ENCODE peak calls at places on chromosome 12, in ten cellular contexts. One of them, this sample, is unnamed.

GRCh38 chr12:131057211-131057721 is 103.6 kb downstream of the ADGRD1 start:
- DNase-seq in fibroblast of lung: no peak
- DNase-seq in GM12865: no peak
- DNase-seq in suprapubic skin: peak
- DNase-seq in AG09319: no peak
- DNase-seq in HFFc6: no peak
- DNase-seq in HL-60: no peak
- DNase-seq in BE2C: no peak
- DNase-seq in lung: no peak
- DNase-seq in neural crest cell: no peak
- DNase-seq in this sample: no peak

GRCh38 chr12:48351022-48351708 is 446 bp upstream of the ZNF641 start:
- DNase-seq in fibroblast of lung: peak
- DNase-seq in GM12865: no peak
- DNase-seq in suprapubic skin: peak
- DNase-seq in AG09319: peak
- DNase-seq in HFFc6: peak
- DNase-seq in HL-60: peak
- DNase-seq in BE2C: no peak
- DNase-seq in lung: peak
- DNase-seq in neural crest cell: peak
- DNase-seq in this sample: peak

GRCh38 chr12:78767264-78767981 is 97.2 kb upstream of the SYT1 start:
- DNase-seq in fibroblast of lung: no peak
- DNase-seq in GM12865: no peak
- DNase-seq in suprapubic skin: no peak
- DNase-seq in AG09319: no peak
- DNase-seq in HFFc6: no peak
- DNase-seq in HL-60: no peak
- DNase-seq in BE2C: no peak
- DNase-seq in lung: no peak
- DNase-seq in neural crest cell: no peak
- DNase-seq in this sample: no peak

GRCh38 chr12:107320031-107320928 is 226.9 kb upstream of the CRY1 start:
- DNase-seq in fibroblast of lung: peak
- DNase-seq in GM12865: no peak
- DNase-seq in suprapubic skin: no peak
- DNase-seq in AG09319: no peak
- DNase-seq in HFFc6: no peak
- DNase-seq in HL-60: peak
- DNase-seq in BE2C: no peak
- DNase-seq in lung: peak
- DNase-seq in neural crest cell: no peak
- DNase-seq in this sample: no peak

GRCh38 chr12:106431839-106432411 is 74.4 kb downstream of the POLR3B start:
- DNase-seq in fibroblast of lung: peak
- DNase-seq in GM12865: no peak
- DNase-seq in suprapubic skin: no peak
- DNase-seq in AG09319: no peak
- DNase-seq in HFFc6: no peak
- DNase-seq in HL-60: no peak
- DNase-seq in BE2C: no peak
- DNase-seq in lung: no peak
- DNase-seq in neural crest cell: no peak
- DNase-seq in this sample: no peak

GRCh38 chr12:12432373-12432772 is 75.5 kb downstream of the BORCS5 start:
- DNase-seq in fibroblast of lung: peak
- DNase-seq in GM12865: no peak
- DNase-seq in suprapubic skin: no peak
- DNase-seq in AG09319: peak
- DNase-seq in HFFc6: peak
- DNase-seq in HL-60: no peak
- DNase-seq in BE2C: no peak
- DNase-seq in lung: no peak
- DNase-seq in neural crest cell: no peak
- DNase-seq in this sample: no peak

GRCh38 chr12:121712462-121713256 is at the start of gene TMEM120B:
- DNase-seq in fibroblast of lung: peak
- DNase-seq in GM12865: peak
- DNase-seq in suprapubic skin: peak
- DNase-seq in AG09319: no peak
- DNase-seq in HFFc6: peak
- DNase-seq in HL-60: peak
- DNase-seq in BE2C: peak
- DNase-seq in lung: peak
- DNase-seq in neural crest cell: peak
- DNase-seq in this sample: no peak

GRCh38 chr12:45729233-45730115 is at the start of gene ARID2:
- DNase-seq in fibroblast of lung: peak
- DNase-seq in GM12865: peak
- DNase-seq in suprapubic skin: peak
- DNase-seq in AG09319: no peak
- DNase-seq in HFFc6: peak
- DNase-seq in HL-60: peak
- DNase-seq in BE2C: peak
- DNase-seq in lung: peak
- DNase-seq in neural crest cell: peak
- DNase-seq in this sample: no peak

GRCh38 chr12:1769809-1770494 is 50.4 kb upstream of the LRTM2 start:
- DNase-seq in fibroblast of lung: no peak
- DNase-seq in GM12865: no peak
- DNase-seq in suprapubic skin: no peak
- DNase-seq in AG09319: no peak
- DNase-seq in HFFc6: no peak
- DNase-seq in HL-60: no peak
- DNase-seq in BE2C: no peak
- DNase-seq in lung: no peak
- DNase-seq in neural crest cell: no peak
- DNase-seq in this sample: no peak

GRCh38 chr12:89138048-89138852 is 214.1 kb downstream of the DUSP6 start:
- DNase-seq in fibroblast of lung: peak
- DNase-seq in GM12865: no peak
- DNase-seq in suprapubic skin: no peak
- DNase-seq in AG09319: no peak
- DNase-seq in HFFc6: peak
- DNase-seq in HL-60: no peak
- DNase-seq in BE2C: no peak
- DNase-seq in lung: no peak
- DNase-seq in neural crest cell: no peak
- DNase-seq in this sample: no peak

GRCh38 chr12:66963901-66964300 is 285.0 kb upstream of the GRIP1 start:
- DNase-seq in fibroblast of lung: peak
- DNase-seq in GM12865: no peak
- DNase-seq in suprapubic skin: no peak
- DNase-seq in AG09319: no peak
- DNase-seq in HFFc6: no peak
- DNase-seq in HL-60: no peak
- DNase-seq in BE2C: no peak
- DNase-seq in lung: no peak
- DNase-seq in neural crest cell: no peak
- DNase-seq in this sample: no peak

GRCh38 chr12:66964629-66965028 is 285.8 kb upstream of the GRIP1 start:
- DNase-seq in fibroblast of lung: peak
- DNase-seq in GM12865: peak
- DNase-seq in suprapubic skin: no peak
- DNase-seq in AG09319: no peak
- DNase-seq in HFFc6: no peak
- DNase-seq in HL-60: no peak
- DNase-seq in BE2C: no peak
- DNase-seq in lung: no peak
- DNase-seq in neural crest cell: no peak
- DNase-seq in this sample: peak

GRCh38 chr12:66959276-66959675 is 280.4 kb upstream of the GRIP1 start:
- DNase-seq in fibroblast of lung: no peak
- DNase-seq in GM12865: no peak
- DNase-seq in suprapubic skin: no peak
- DNase-seq in AG09319: no peak
- DNase-seq in HFFc6: no peak
- DNase-seq in HL-60: no peak
- DNase-seq in BE2C: no peak
- DNase-seq in lung: no peak
- DNase-seq in neural crest cell: no peak
- DNase-seq in this sample: no peak

GRCh38 chr12:66962316-66962715 is 283.4 kb upstream of the GRIP1 start:
- DNase-seq in fibroblast of lung: no peak
- DNase-seq in GM12865: no peak
- DNase-seq in suprapubic skin: no peak
- DNase-seq in AG09319: no peak
- DNase-seq in HFFc6: no peak
- DNase-seq in HL-60: no peak
- DNase-seq in BE2C: no peak
- DNase-seq in lung: no peak
- DNase-seq in neural crest cell: no peak
- DNase-seq in this sample: no peak

GRCh38 chr12:66960704-66961690 is 282.1 kb upstream of the GRIP1 start:
- DNase-seq in fibroblast of lung: peak
- DNase-seq in GM12865: no peak
- DNase-seq in suprapubic skin: no peak
- DNase-seq in AG09319: no peak
- DNase-seq in HFFc6: no peak
- DNase-seq in HL-60: no peak
- DNase-seq in BE2C: no peak
- DNase-seq in lung: no peak
- DNase-seq in neural crest cell: no peak
- DNase-seq in this sample: no peak
- TF ChIP-seq CTCF in fibroblast of lung: no peak
- TF ChIP-seq CTCF in GM12865: no peak
- TF ChIP-seq CTCF in suprapubic skin: no peak
- TF ChIP-seq CTCF in AG09319: no peak
- TF ChIP-seq CTCF in HFFc6: no peak
- TF ChIP-seq CTCF in HL-60: no peak
- TF ChIP-seq CTCF in BE2C: no peak
- TF ChIP-seq CTCF in lung: no peak
- TF ChIP-seq CTCF in neural crest cell: no peak
- TF ChIP-seq CTCF in this sample: no peak

GRCh38 chr12:30461011-30461670 is 234.5 kb downstream of the IPO8 start:
- DNase-seq in fibroblast of lung: peak
- DNase-seq in GM12865: no peak
- DNase-seq in suprapubic skin: no peak
- DNase-seq in AG09319: no peak
- DNase-seq in HFFc6: no peak
- DNase-seq in HL-60: no peak
- DNase-seq in BE2C: no peak
- DNase-seq in lung: no peak
- DNase-seq in neural crest cell: no peak
- DNase-seq in this sample: no peak

GRCh38 chr12:30462249-30462648 is 233.4 kb downstream of the IPO8 start:
- DNase-seq in fibroblast of lung: no peak
- DNase-seq in GM12865: no peak
- DNase-seq in suprapubic skin: no peak
- DNase-seq in AG09319: no peak
- DNase-seq in HFFc6: no peak
- DNase-seq in HL-60: no peak
- DNase-seq in BE2C: no peak
- DNase-seq in lung: no peak
- DNase-seq in neural crest cell: no peak
- DNase-seq in this sample: no peak

GRCh38 chr12:30463636-30464035 is 232.0 kb downstream of the IPO8 start:
- DNase-seq in fibroblast of lung: no peak
- DNase-seq in GM12865: no peak
- DNase-seq in suprapubic skin: no peak
- DNase-seq in AG09319: no peak
- DNase-seq in HFFc6: no peak
- DNase-seq in HL-60: no peak
- DNase-seq in BE2C: no peak
- DNase-seq in lung: no peak
- DNase-seq in neural crest cell: no peak
- DNase-seq in this sample: no peak

GRCh38 chr12:30458453-30458852 is 237.2 kb downstream of the IPO8 start:
- DNase-seq in fibroblast of lung: no peak
- DNase-seq in GM12865: no peak
- DNase-seq in suprapubic skin: no peak
- DNase-seq in AG09319: no peak
- DNase-seq in HFFc6: no peak
- DNase-seq in HL-60: no peak
- DNase-seq in BE2C: no peak
- DNase-seq in lung: no peak
- DNase-seq in neural crest cell: no peak
- DNase-seq in this sample: no peak

GRCh38 chr12:30457621-30458289 is 237.9 kb downstream of the IPO8 start:
- DNase-seq in fibroblast of lung: peak
- DNase-seq in GM12865: no peak
- DNase-seq in suprapubic skin: no peak
- DNase-seq in AG09319: peak
- DNase-seq in HFFc6: peak
- DNase-seq in HL-60: peak
- DNase-seq in BE2C: no peak
- DNase-seq in lung: no peak
- DNase-seq in neural crest cell: no peak
- DNase-seq in this sample: peak
- TF ChIP-seq CTCF in fibroblast of lung: peak
- TF ChIP-seq CTCF in GM12865: no peak
- TF ChIP-seq CTCF in suprapubic skin: peak
- TF ChIP-seq CTCF in AG09319: peak
- TF ChIP-seq CTCF in HFFc6: peak
- TF ChIP-seq CTCF in HL-60: no peak
- TF ChIP-seq CTCF in BE2C: peak
- TF ChIP-seq CTCF in lung: no peak
- TF ChIP-seq CTCF in neural crest cell: peak
- TF ChIP-seq CTCF in this sample: peak

DNA sequence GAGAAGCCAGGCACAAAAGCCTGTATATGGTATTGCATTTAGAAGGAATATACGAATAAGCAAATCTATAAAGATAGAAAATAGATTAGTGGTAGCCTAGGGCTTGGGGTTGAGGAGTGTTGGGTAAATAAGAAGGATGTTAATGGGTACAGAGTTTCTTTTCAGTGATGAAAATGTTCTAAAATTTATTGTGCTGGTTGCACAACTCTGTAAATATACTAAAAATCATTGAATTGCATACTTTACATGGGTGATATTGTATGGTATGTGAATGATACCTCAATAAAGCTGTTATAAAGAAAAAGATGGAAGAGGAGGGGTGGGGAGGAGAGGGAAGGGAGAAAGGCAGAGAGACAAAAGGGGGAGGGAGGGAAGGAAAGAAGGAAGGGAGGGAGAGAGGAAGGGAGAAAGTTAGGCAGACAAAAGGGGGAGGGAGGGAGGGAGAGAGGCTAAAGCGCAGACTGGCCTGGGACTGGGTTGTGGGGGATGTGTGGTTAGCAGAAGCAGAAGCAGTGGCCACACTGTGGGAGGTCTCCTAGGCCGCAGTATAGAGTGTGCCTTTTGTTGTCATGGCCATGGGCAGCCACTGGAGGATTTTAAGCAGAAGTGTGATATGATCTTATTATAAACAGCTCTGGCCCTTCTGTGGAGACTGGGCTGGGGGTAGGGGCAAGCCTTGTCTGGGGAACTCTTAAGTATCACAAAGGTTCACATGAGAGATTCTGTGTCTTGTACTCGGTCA is 73.6 kb upstream of the ELK3 start:
- DNase-seq in fibroblast of lung: peak
- DNase-seq in GM12865: peak
- DNase-seq in suprapubic skin: no peak
- DNase-seq in AG09319: no peak
- DNase-seq in HFFc6: no peak
- DNase-seq in HL-60: peak
- DNase-seq in BE2C: peak
- DNase-seq in lung: peak
- DNase-seq in neural crest cell: no peak
- DNase-seq in this sample: no peak
- TF ChIP-seq CTCF in fibroblast of lung: no peak
- TF ChIP-seq CTCF in GM12865: no peak
- TF ChIP-seq CTCF in suprapubic skin: no peak
- TF ChIP-seq CTCF in AG09319: no peak
- TF ChIP-seq CTCF in HFFc6: no peak
- TF ChIP-seq CTCF in HL-60: no peak
- TF ChIP-seq CTCF in BE2C: peak
- TF ChIP-seq CTCF in lung: no peak
- TF ChIP-seq CTCF in neural crest cell: no peak
- TF ChIP-seq CTCF in this sample: no peak

GRCh38 chr12:28998662-28999120 is 150.4 kb upstream of the FAR2 start:
- DNase-seq in fibroblast of lung: peak
- DNase-seq in GM12865: peak
- DNase-seq in suprapubic skin: no peak
- DNase-seq in AG09319: peak
- DNase-seq in HFFc6: no peak
- DNase-seq in HL-60: no peak
- DNase-seq in BE2C: peak
- DNase-seq in lung: no peak
- DNase-seq in neural crest cell: no peak
- DNase-seq in this sample: no peak
- TF ChIP-seq CTCF in fibroblast of lung: peak
- TF ChIP-seq CTCF in GM12865: peak
- TF ChIP-seq CTCF in suprapubic skin: peak
- TF ChIP-seq CTCF in AG09319: peak
- TF ChIP-seq CTCF in HFFc6: peak
- TF ChIP-seq CTCF in HL-60: no peak
- TF ChIP-seq CTCF in BE2C: peak
- TF ChIP-seq CTCF in lung: no peak
- TF ChIP-seq CTCF in neural crest cell: peak
- TF ChIP-seq CTCF in this sample: peak

This sample was measured in kidney epithelial cell.